ENCODE peak calls at places on chromosome 13, in ten cellular contexts. N is brain microvascular endothelial cell, Q is H7, P is AG10803, H is mammary epithelial cell, L is fibroblast of lung, B is K562, T is pancreas, G is left ventricle myocardium inferior, S is Karpas-422. U is an unnamed sample.

GRCh38 chr13:109152941-109153340 is 523.5 kb downstream of the MYO16 start:
- DNase-seq in G (no peak), L (no peak), P (no peak), S (no peak), H (no peak), T (no peak), B (no peak), N (no peak), Q (no peak), U (no peak)

GRCh38 chr13:33299626-33300025 is 14.1 kb upstream of the STARD13 start:
- DNase-seq in H (no peak), N (no peak), Q (no peak), T (no peak), S (no peak), L (no peak), G (no peak), P (no peak), B (no peak), U (no peak)

GRCh38 chr13:50370303-50370950 is 355.2 kb downstream of the KCNRG start:
- DNase-seq in Q (no peak), P (no peak), B (no peak), G (no peak), T (no peak), H (no peak), N (no peak), L (no peak), S (peak), U (no peak)

GRCh38 chr13:104140557-104140956 is 1074.3 kb upstream of the SLC10A2 start:
- DNase-seq in P (no peak), B (no peak), L (peak), T (no peak), H (peak), S (no peak), N (peak), G (no peak), Q (no peak), U (no peak)

GRCh38 chr13:25857830-25858229 is 194.0 kb downstream of the SHISA2 start:
- DNase-seq in Q (no peak), S (no peak), G (no peak), T (no peak), H (no peak), N (no peak), P (no peak), L (no peak), B (no peak), U (no peak)

GRCh38 chr13:32471187-32471922 is 43.4 kb upstream of the N4BP2L1 start:
- DNase-seq in L (peak), G (peak), P (peak), S (no peak), T (no peak), B (peak), N (peak), H (no peak), Q (no peak), U (no peak)

GRCh38 chr13:82917984-82918383 is 964.3 kb downstream of the SLITRK1 start:
- DNase-seq in H (no peak), N (no peak), L (no peak), B (no peak), P (no peak), S (no peak), T (no peak), G (no peak), Q (no peak), U (no peak)

GRCh38 chr13:76116931-76117330 is 480.8 kb downstream of the LMO7 start:
- DNase-seq in P (no peak), Q (no peak), G (no peak), B (no peak), L (no peak), T (no peak), N (no peak), H (no peak), S (no peak), U (no peak)

GRCh38 chr13:99911069-99911964 is 60.2 kb downstream of the ZIC5 start:
- DNase-seq in S (no peak), T (no peak), G (no peak), N (no peak), P (no peak), B (no peak), L (no peak), Q (peak), H (no peak), U (no peak)

GRCh38 chr13:51044023-51044665 is 66.9 kb downstream of the C13orf42 start:
- DNase-seq in N (no peak), G (no peak), L (no peak), T (no peak), S (no peak), B (no peak), Q (peak), H (no peak), P (no peak), U (no peak)

GRCh38 chr13:99967884-99968520 is 3.6 kb downstream of the ZIC5 start:
- DNase-seq in S (no peak), H (no peak), L (no peak), T (no peak), B (no peak), G (no peak), P (no peak), Q (peak), N (no peak), U (no peak)

GRCh38 chr13:99197257-99197651 is 3.4 kb upstream of the UBAC2 start:
- DNase-seq in L (no peak), N (no peak), P (no peak), S (no peak), H (no peak), T (no peak), Q (no peak), G (no peak), B (no peak), U (no peak)

GRCh38 chr13:31322025-31322424 is 122.2 kb downstream of the B3GLCT start:
- DNase-seq in Q (no peak), T (no peak), P (peak), B (no peak), S (no peak), H (peak), G (peak), L (peak), N (peak), U (no peak)

GRCh38 chr13:77779461-77780272 is 82.2 kb downstream of the SLAIN1 start:
- DNase-seq in L (peak), T (peak), Q (peak), H (peak), G (no peak), N (peak), B (peak), S (peak), P (peak), U (peak)

GRCh38 chr13:100044936-100045335 is 44.0 kb upstream of the PCCA start:
- DNase-seq in H (no peak), G (no peak), T (no peak), P (no peak), N (no peak), S (no peak), L (no peak), B (no peak), Q (no peak), U (no peak)

GRCh38 chr13:49733181-49733951 is 42.1 kb upstream of the EBPL start:
- DNase-seq in B (no peak), G (no peak), P (no peak), N (no peak), H (peak), S (no peak), L (no peak), Q (no peak), T (no peak), U (no peak)

GRCh38 chr13:75702476-75702875 is 66.3 kb downstream of the LMO7 start:
- DNase-seq in Q (no peak), N (no peak), T (no peak), L (no peak), G (no peak), P (no peak), B (no peak), S (no peak), H (no peak), U (no peak)

GRCh38 chr13:112711528-112712265 is 21.9 kb downstream of the ATP11A start:
- DNase-seq in P (peak), G (peak), S (no peak), Q (peak), T (peak), H (peak), N (peak), L (peak), B (peak), U (peak)

GRCh38 chr13:93233997-93234416 is 7.4 kb downstream of the GPC6 start:
- DNase-seq in G (no peak), H (no peak), T (no peak), P (no peak), Q (peak), L (no peak), N (no peak), B (peak), S (peak), U (no peak)

GRCh38 chr13:24618219-24618955 is 61.8 kb upstream of the ATP12A start:
- DNase-seq in P (no peak), L (no peak), Q (no peak), T (no peak), B (no peak), H (no peak), G (no peak), S (peak), N (no peak), U (no peak)

GRCh38 chr13:96730676-96731075 is 263.6 kb downstream of the OXGR1 start:
- DNase-seq in H (no peak), L (no peak), P (no peak), T (no peak), S (no peak), N (peak), G (no peak), B (no peak), Q (no peak), U (no peak)

GRCh38 chr13:21435710-21436151 is 23.4 kb downstream of the ZDHHC20 start:
- DNase-seq in P (peak), S (no peak), L (peak), T (peak), G (peak), Q (no peak), H (peak), B (peak), N (peak), U (no peak)

GRCh38 chr13:108083056-108083455 is 132.3 kb downstream of the LIG4 start:
- DNase-seq in H (peak), T (no peak), S (no peak), L (no peak), B (no peak), G (no peak), N (no peak), Q (no peak), P (no peak), U (no peak)

GRCh38 chr13:112069063-112069726 is 2.2 kb downstream of the SOX1 start:
- DNase-seq in H (no peak), L (no peak), B (no peak), G (no peak), N (no peak), T (no peak), Q (peak), P (no peak), S (no peak), U (no peak)

GRCh38 chr13:22061806-22062391 is 391.0 kb downstream of the FGF9 start:
- DNase-seq in T (no peak), B (no peak), N (no peak), P (no peak), Q (no peak), G (no peak), S (no peak), H (no peak), L (no peak), U (no peak)

GRCh38 chr13:30866692-30867669 is 39.1 kb upstream of the MEDAG start:
- DNase-seq in S (no peak), P (no peak), G (no peak), B (no peak), L (no peak), Q (no peak), T (no peak), N (no peak), H (no peak), U (no peak)

GRCh38 chr13:30577381-30577780 is 40.3 kb upstream of the USPL1 start:
- DNase-seq in B (peak), N (peak), S (no peak), G (no peak), L (peak), P (peak), H (peak), T (no peak), Q (no peak), U (no peak)

GRCh38 chr13:100789968-100790367 is 115.4 kb upstream of the TMTC4 start:
- DNase-seq in G (no peak), T (no peak), B (no peak), Q (no peak), H (no peak), P (no peak), N (no peak), S (no peak), L (no peak), U (no peak)

GRCh38 chr13:108272333-108272732 is 2.8 kb downstream of the TNFSF13B start:
- DNase-seq in P (no peak), Q (no peak), L (peak), B (no peak), S (no peak), G (no peak), T (no peak), N (no peak), H (no peak), U (no peak)

GRCh38 chr13:40221460-40222201 is 444.8 kb downstream of the FOXO1 start:
- DNase-seq in H (peak), P (peak), N (peak), S (no peak), G (no peak), T (no peak), Q (no peak), B (no peak), L (peak), U (peak)

GRCh38 chr13:79867248-79867647 is 386.3 kb downstream of the NDFIP2 start:
- DNase-seq in B (no peak), Q (no peak), N (peak), L (no peak), T (no peak), S (no peak), G (no peak), P (peak), H (no peak), U (no peak)

GRCh38 chr13:93244918-93245280 is 18.3 kb downstream of the GPC6 start:
- DNase-seq in N (no peak), H (peak), S (no peak), G (no peak), L (no peak), T (no peak), P (peak), B (no peak), Q (no peak), U (no peak)

GRCh38 chr13:96172066-96172465 is 82.2 kb downstream of the HS6ST3 start:
- DNase-seq in T (no peak), G (no peak), N (no peak), L (no peak), Q (no peak), H (peak), S (no peak), P (no peak), B (no peak), U (no peak)

GRCh38 chr13:54394908-54395307 is 1366.3 kb downstream of the OLFM4 start:
- DNase-seq in P (no peak), G (no peak), T (no peak), N (no peak), L (no peak), H (no peak), S (no peak), Q (no peak), B (no peak), U (no peak)

GRCh38 chr13:72820156-72820897 is 38.4 kb downstream of the PIBF1 start:
- DNase-seq in Q (no peak), S (no peak), T (no peak), L (peak), G (no peak), P (peak), H (peak), B (no peak), N (peak), U (no peak)

GRCh38 chr13:46295531-46296464 is 84.1 kb downstream of the LRRC63 start:
- DNase-seq in L (peak), T (peak), S (peak), B (peak), P (peak), H (peak), Q (no peak), G (no peak), N (peak), U (peak)

DNA sequence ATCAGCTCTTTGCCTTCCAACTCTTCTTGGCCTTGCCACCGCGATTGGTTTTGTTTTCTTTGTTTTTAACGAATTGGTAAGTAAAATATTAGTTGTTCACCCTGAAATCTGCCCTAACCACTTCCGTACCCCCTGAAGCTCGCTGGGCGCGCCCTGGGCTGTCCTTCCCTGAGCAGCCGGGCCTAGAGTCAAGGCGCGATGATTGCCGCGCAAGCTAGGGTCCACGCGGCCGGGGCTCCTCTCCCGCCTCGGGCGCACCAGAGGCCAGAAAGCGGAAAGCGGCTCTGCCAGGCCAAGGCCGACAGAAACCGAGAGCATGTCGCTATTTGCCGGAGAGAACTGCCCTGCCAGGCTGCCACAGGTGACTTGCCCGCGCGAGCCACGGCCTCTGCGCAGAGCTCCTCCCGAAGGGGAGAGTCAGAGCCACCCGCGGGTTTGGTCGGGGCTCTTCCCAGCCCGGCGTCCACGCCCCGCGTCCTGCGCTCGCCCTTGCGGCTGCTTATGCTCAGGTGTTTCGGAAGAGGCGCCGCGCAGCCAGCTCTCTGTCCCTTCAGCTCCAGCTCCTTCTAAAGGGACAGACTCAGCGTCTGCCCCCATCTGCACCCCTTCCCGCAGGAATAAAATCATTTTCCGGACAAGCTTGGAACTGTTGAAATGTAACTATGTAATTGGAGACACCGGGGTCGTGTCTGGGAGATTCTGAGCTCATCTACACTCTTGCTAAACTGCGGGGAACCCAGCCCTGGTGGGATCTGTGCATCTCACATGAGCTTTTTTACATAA is 6.7 kb upstream of the CDX2 start:
- DNase-seq in B (no peak), S (peak), P (no peak), H (no peak), Q (peak), N (no peak), T (no peak), G (no peak), L (no peak), U (no peak)
- H3K4me3 ChIP-seq in B (no peak), S (no peak), P (no peak), H (no peak), Q (no peak), N (no peak), T (no peak), G (no peak), L (no peak), U (no peak)

GRCh38 chr13:23534090-23534489 is 36.1 kb upstream of the TNFRSF19 start:
- DNase-seq in P (no peak), G (no peak), S (no peak), Q (no peak), H (no peak), L (no peak), B (no peak), T (no peak), N (no peak), U (no peak)
- H3K4me3 ChIP-seq in P (no peak), G (no peak), S (no peak), Q (no peak), H (no peak), L (no peak), B (no peak), T (no peak), N (no peak), U (no peak)

GRCh38 chr13:102848956-102849355 is 3.1 kb downstream of the ERCC5 start:
- DNase-seq in S (no peak), N (no peak), T (no peak), H (no peak), P (peak), G (no peak), B (no peak), Q (no peak), L (no peak), U (no peak)

GRCh38 chr13:102845630-102846260 is at the start of gene ERCC5:
- DNase-seq in Q (peak), N (peak), B (peak), S (peak), L (peak), P (peak), H (peak), T (peak), G (peak), U (peak)

GRCh38 chr13:102845289-102845629 is 573 bp upstream of the ERCC5 start:
- DNase-seq in Q (no peak), T (no peak), P (no peak), G (no peak), B (no peak), S (no peak), N (no peak), L (no peak), H (no peak), U (no peak)

GRCh38 chr13:102847272-102848234 is 1.7 kb downstream of the ERCC5 start:
- DNase-seq in S (peak), N (peak), Q (no peak), T (no peak), H (peak), G (no peak), P (peak), L (peak), B (peak), U (peak)

DNA sequence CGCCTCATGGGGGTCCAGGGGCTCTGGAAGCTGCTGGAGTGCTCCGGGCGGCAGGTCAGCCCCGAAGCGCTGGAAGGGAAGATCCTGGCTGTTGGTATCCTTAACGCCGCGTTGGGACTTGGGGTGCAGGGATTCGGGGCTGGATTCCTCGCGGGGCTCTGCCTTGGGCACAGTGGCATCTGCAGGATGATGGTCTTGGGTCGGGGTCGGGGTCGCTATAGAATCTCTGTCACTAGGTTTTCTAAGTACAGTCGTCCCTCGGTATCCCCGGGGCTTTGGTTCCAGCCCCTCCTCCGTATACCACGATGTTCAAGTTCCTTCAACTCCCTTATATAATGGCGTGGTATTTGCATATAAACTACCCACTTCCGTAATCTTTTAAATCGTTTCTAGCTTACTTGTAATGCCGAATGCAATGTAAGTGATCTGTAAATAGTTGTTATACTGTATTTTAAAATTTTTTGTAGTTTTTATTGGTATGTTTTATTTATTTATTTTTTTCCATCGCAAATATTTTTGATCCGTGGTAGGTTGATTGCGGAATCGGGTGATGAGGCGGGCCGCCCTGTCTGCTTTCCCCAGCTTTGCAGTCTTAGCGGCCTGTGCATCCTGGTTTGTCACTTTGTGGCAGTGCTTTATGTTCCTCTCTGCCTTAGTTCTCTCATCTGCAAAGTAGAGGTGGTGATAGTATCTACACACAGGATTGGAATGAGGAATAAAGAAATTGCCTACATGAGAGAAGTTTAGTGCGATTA is 606 bp downstream of the ERCC5 start:
- DNase-seq in G (peak), N (peak), P (peak), L (peak), Q (no peak), B (peak), H (peak), S (peak), T (peak), U (peak)
- H3K4me3 ChIP-seq in G (peak), N (peak), P (peak), L (peak), Q (peak), B (peak), H (peak), S (peak), T (peak), U (peak)

GRCh38 chr13:110348309-110348625 is 41.2 kb downstream of the COL4A2 start:
- DNase-seq in L (no peak), S (no peak), H (no peak), G (no peak), T (no peak), P (no peak), N (no peak), B (no peak), Q (no peak), U (no peak)

GRCh38 chr13:110347088-110347487 is 40.0 kb downstream of the COL4A2 start:
- DNase-seq in H (no peak), Q (no peak), L (no peak), T (no peak), S (no peak), N (no peak), B (no peak), G (no peak), P (no peak), U (no peak)

GRCh38 chr13:110349239-110349638 is 42.2 kb downstream of the COL4A2 start:
- DNase-seq in Q (no peak), B (no peak), P (no peak), G (no peak), L (no peak), T (no peak), N (no peak), S (no peak), H (no peak), U (no peak)

GRCh38 chr13:110347535-110348308 is 40.6 kb downstream of the COL4A2 start:
- DNase-seq in Q (no peak), P (peak), B (no peak), L (peak), H (peak), G (peak), S (no peak), T (no peak), N (peak), U (no peak)

DNA sequence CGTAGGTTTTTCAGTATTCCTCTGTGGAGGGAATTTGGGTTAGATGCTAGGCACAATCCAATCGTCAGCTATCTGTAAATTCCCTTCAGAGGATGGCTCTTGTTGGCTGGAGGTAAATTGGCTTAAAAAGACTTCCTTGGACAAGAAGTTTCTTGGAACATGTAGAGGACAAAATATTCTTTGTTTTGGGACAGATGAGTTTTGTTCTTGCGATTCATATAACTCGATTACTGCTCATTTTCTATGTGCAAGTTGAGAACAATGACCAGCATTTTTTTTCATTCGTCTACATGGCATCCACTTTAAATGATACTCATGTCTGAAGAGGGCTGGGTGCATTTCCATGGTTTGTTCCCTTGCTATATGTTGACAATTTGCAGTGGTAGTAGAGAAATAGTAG is 41.7 kb downstream of the COL4A2 start:
- DNase-seq in S (no peak), P (no peak), T (no peak), Q (no peak), L (no peak), H (no peak), B (no peak), N (no peak), G (no peak), U (no peak)
- H3K4me3 ChIP-seq in S (no peak), P (no peak), T (no peak), Q (no peak), L (no peak), H (no peak), B (no peak), N (no peak), G (no peak), U (no peak)

U was measured in SK-N-MC.